ENCODE peak calls at places on chromosome 5, in five cellular contexts. O is body of pancreas, W is PC-3, E is GM10248, K is astrocyte of the spinal cord. A is an unnamed sample.

GRCh38 chr5:167918492-167919267 is 372.8 kb upstream of the WWC1 start:
- DNase-seq in O (no peak), W (no peak), E (no peak), K (no peak), A (no peak)

GRCh38 chr5:58491216-58491892 is at the start of gene GAPT:
- DNase-seq in O (no peak), W (no peak), E (peak), K (no peak), A (no peak)

GRCh38 chr5:55037046-55037771 is 13.2 kb downstream of the GZMK start:
- DNase-seq in O (no peak), W (no peak), E (no peak), K (peak), A (peak)

GRCh38 chr5:55533806-55534435 is 843 bp downstream of the PLPP1 start:
- DNase-seq in O (no peak), W (peak), E (peak), K (peak), A (peak)

GRCh38 chr5:37867634-37868033 is 27.8 kb upstream of the GDNF start:
- DNase-seq in O (no peak), W (no peak), E (no peak), K (peak), A (no peak)

GRCh38 chr5:17346811-17347210 is 129.4 kb downstream of the BASP1 start:
- DNase-seq in O (no peak), W (no peak), E (no peak), K (no peak), A (no peak)

GRCh38 chr5:142290574-142291299 is 34.1 kb downstream of the SPRY4 start:
- DNase-seq in O (no peak), W (peak), E (no peak), K (peak), A (no peak)

GRCh38 chr5:50667653-50668403 is 1.4 kb downstream of the PARP8 start:
- DNase-seq in O (peak), W (no peak), E (peak), K (peak), A (peak)

GRCh38 chr5:141343242-141343952 is at the start of gene PCDHGA3:
- DNase-seq in O (peak), W (no peak), E (no peak), K (peak), A (peak)

GRCh38 chr5:30401479-30402058 is 791.9 kb upstream of the CDH6 start:
- DNase-seq in O (peak), W (peak), E (no peak), K (peak), A (peak)

GRCh38 chr5:33537240-33537639 is 96.5 kb downstream of the TARS1 start:
- DNase-seq in O (no peak), W (no peak), E (no peak), K (no peak), A (no peak)
- TF ChIP-seq CTCF in O (no peak), W (no peak), E (no peak), K (no peak), A (no peak)

DNA sequence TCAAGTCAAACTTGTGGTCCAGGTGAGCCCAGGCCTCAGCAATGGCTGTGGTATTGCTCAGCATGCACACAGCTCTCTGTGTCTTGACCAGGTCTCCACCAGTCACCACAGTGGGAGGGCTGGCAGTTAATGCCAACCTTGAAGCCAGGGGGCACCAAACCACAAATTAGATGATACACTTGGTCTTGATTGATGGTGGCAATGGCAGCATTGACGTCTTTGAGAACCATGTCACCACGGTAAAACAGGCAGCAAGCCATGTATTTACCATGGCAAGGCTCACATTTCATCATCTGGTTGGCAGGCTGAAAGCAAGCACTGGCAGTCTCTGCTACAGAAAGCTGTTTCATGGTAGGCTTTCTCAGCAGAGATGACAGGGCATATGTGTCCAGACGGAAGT is 40.0 kb downstream of the NIM1K start:
- DNase-seq in O (peak), W (peak), E (no peak), K (no peak), A (peak)
- TF ChIP-seq CTCF in O (no peak), W (peak), E (peak), K (peak), A (peak)

DNA sequence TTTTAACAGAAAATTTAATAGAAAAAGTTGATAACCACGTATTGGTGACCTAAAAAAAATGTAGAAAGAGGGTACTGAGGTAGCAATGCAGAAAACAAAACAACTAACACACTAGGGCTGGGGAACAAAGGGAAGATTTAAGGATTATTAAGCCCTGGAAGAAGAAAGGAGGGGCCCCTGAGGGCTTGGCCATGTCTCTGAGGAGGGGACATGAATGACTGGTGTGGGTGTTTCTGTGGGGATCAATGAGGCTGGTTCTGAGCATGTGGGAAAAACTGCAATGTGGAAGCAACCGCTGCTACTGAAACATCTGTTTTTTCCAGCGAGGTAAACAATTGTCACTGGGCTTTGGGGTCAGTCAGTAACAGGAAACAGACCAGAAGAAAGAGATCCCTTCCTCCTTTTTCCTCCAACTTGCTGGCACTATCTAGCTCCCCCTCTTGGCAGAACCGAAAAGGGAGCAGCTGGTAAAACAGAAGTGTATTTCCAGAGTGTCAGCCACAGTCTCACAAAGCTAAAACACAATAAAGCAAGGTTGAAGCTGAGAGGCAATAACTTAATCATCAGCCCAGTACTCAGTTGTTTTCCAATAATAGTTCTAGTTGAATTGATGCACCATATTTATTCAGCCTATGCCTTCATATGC is 48.3 kb downstream of the ATPSCKMT start:
- DNase-seq in O (no peak), W (no peak), E (no peak), K (no peak), A (no peak)
- TF ChIP-seq CTCF in O (no peak), W (peak), E (no peak), K (peak), A (peak)

GRCh38 chr5:86880785-86881492 is 263.2 kb downstream of the COX7C start:
- DNase-seq in O (peak), W (peak), E (peak), K (peak), A (peak)
- TF ChIP-seq CTCF in O (peak), W (peak), E (peak), K (peak), A (peak)

GRCh38 chr5:35213608-35214007 is 16.7 kb downstream of the PRLR start:
- DNase-seq in O (no peak), W (peak), E (no peak), K (peak), A (peak)

GRCh38 chr5:35220967-35221366 is 9.3 kb downstream of the PRLR start:
- DNase-seq in O (no peak), W (no peak), E (no peak), K (no peak), A (no peak)

GRCh38 chr5:35223777-35224395 is 6.4 kb downstream of the PRLR start:
- DNase-seq in O (no peak), W (no peak), E (no peak), K (no peak), A (no peak)

GRCh38 chr5:35214051-35214450 is 16.2 kb downstream of the PRLR start:
- DNase-seq in O (no peak), W (peak), E (no peak), K (no peak), A (no peak)

GRCh38 chr5:35218981-35219380 is 11.3 kb downstream of the PRLR start:
- DNase-seq in O (no peak), W (no peak), E (no peak), K (no peak), A (no peak)
- TF ChIP-seq CTCF in O (no peak), W (no peak), E (no peak), K (no peak), A (no peak)

DNA sequence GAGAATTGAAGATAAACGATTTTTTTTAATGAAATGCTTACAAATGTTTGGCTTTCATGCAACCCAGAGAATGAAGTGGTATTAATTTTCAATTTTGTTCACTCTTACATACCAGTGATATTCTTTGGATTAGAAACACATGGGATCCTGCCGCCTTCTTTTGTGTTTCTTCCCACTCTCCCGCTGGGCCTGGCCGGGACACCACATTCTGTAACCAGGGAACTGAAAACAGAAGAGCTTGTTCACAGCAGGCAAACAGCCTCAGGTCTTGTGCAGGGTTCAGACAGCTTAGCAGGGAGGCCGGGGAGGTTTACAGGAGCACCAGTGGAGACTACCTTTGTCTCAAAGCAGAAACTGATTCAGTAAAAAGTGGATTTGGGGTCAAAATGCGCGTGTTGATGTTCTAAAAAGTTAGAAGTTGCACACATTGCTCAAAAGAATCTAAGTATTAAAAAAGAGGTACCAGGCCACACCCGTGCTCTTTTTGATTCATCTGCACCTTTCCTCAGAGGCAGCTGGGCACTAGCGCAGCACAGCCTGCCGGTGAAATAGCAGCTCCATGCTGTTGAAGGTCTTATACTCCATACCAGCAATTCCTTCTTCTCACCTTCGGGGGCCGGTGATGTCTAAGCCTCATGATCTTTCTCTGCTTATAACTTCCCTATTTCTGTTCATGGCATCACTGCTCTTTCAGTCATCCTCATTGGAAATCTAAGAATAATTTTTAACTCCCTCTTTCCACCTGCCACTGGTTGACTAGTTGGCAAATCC is 67.1 kb downstream of the GRAMD2B start:
- DNase-seq in O (no peak), W (no peak), E (no peak), K (peak), A (no peak)
- TF ChIP-seq CTCF in O (no peak), W (no peak), E (no peak), K (peak), A (no peak)

DNA sequence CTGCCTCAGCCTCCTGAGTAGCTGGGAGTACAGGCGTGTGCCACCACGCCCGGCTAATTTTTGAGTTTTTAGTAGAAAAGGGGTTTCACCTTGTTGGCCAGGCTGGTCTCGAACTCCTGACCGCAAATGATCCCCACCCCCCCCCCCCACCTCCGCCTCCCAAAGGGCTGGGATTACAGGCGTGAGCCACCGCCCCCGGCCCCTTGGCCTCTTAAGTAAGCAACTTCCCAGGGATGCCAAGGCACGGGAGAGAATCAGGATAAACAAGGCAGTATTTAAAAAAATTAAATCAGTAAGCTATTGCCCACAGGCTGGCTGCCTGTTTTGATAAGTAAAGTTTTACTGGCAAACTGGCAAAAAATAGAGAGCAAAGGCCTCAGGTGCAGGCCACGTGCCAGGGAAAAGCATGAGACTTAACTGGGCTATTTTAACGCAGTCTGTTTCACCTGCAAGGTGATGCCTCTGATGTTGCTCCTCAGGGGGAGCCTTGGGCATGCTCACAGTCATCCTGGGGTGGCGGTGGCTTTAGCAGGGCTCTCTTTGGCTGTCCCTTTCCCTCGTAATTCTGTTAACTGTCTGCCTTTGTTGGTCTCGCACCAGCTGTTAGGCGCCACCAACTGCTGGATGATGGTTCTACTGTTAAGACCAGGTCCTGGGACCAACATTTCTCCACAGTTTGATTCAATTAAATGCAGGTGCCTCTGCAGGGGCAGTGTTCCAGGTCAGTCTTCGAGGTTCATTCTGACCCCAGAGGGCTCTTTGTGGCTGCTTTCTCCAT is 19.4 kb upstream of the RNF130 start:
- DNase-seq in O (peak), W (peak), E (no peak), K (peak), A (peak)
- TF ChIP-seq CTCF in O (no peak), W (peak), E (peak), K (peak), A (no peak)